ENCODE peak calls at places on chromosome 11, in ten cellular contexts. One of them, this sample, is unnamed. For H3K9me3 and H3K4me1, the result is how much of the 10 kb centered on the place peaks cover.

GRCh38 chr11:57514538-57515331 is 767 bp downstream of the SLC43A1 start:
- DNase-seq in GM23248: peak
- DNase-seq in mammary epithelial cell: no peak
- DNase-seq in neuronal stem cell: no peak
- DNase-seq in A549: no peak
- DNase-seq in HepG2: peak
- DNase-seq in H9: peak
- DNase-seq in neural progenitor cell: peak
- DNase-seq in PC-3: peak
- DNase-seq in OCI-LY7: peak
- DNase-seq in this sample: peak

GRCh38 chr11:64767344-64768299 is 7.8 kb upstream of the PYGM start:
- DNase-seq in GM23248: peak
- DNase-seq in mammary epithelial cell: no peak
- DNase-seq in neuronal stem cell: peak
- DNase-seq in A549: peak
- DNase-seq in HepG2: peak
- DNase-seq in H9: peak
- DNase-seq in neural progenitor cell: peak
- DNase-seq in PC-3: peak
- DNase-seq in OCI-LY7: peak
- DNase-seq in this sample: peak

GRCh38 chr11:97259884-97260283 is 870.1 kb downstream of the JRKL start:
- DNase-seq in GM23248: no peak
- DNase-seq in mammary epithelial cell: no peak
- DNase-seq in neuronal stem cell: no peak
- DNase-seq in A549: no peak
- DNase-seq in HepG2: no peak
- DNase-seq in H9: no peak
- DNase-seq in neural progenitor cell: no peak
- DNase-seq in PC-3: peak
- DNase-seq in OCI-LY7: no peak
- DNase-seq in this sample: no peak

GRCh38 chr11:65651589-65652510 is 10.9 kb downstream of the RELA start:
- DNase-seq in GM23248: peak
- DNase-seq in mammary epithelial cell: peak
- DNase-seq in neuronal stem cell: no peak
- DNase-seq in A549: no peak
- DNase-seq in HepG2: no peak
- DNase-seq in H9: no peak
- DNase-seq in neural progenitor cell: no peak
- DNase-seq in PC-3: peak
- DNase-seq in OCI-LY7: no peak
- DNase-seq in this sample: no peak

GRCh38 chr11:13238879-13239514 is 38.6 kb upstream of the BMAL1 start:
- DNase-seq in GM23248: peak
- DNase-seq in mammary epithelial cell: no peak
- DNase-seq in neuronal stem cell: no peak
- DNase-seq in A549: peak
- DNase-seq in HepG2: peak
- DNase-seq in H9: peak
- DNase-seq in neural progenitor cell: peak
- DNase-seq in PC-3: peak
- DNase-seq in OCI-LY7: peak
- DNase-seq in this sample: peak

GRCh38 chr11:2300290-2300935 is 1.3 kb downstream of the C11orf21 start:
- DNase-seq in GM23248: no peak
- DNase-seq in mammary epithelial cell: no peak
- DNase-seq in neuronal stem cell: no peak
- DNase-seq in A549: no peak
- DNase-seq in HepG2: no peak
- DNase-seq in H9: no peak
- DNase-seq in neural progenitor cell: no peak
- DNase-seq in PC-3: no peak
- DNase-seq in OCI-LY7: no peak
- DNase-seq in this sample: peak

GRCh38 chr11:116078101-116078561 is 573.9 kb upstream of the CADM1 start:
- DNase-seq in GM23248: no peak
- DNase-seq in mammary epithelial cell: no peak
- DNase-seq in neuronal stem cell: peak
- DNase-seq in A549: no peak
- DNase-seq in HepG2: peak
- DNase-seq in H9: peak
- DNase-seq in neural progenitor cell: peak
- DNase-seq in PC-3: no peak
- DNase-seq in OCI-LY7: peak
- DNase-seq in this sample: no peak

GRCh38 chr11:8372641-8373381 is 109.1 kb upstream of the LMO1 start:
- DNase-seq in GM23248: no peak
- DNase-seq in mammary epithelial cell: no peak
- DNase-seq in neuronal stem cell: no peak
- DNase-seq in A549: no peak
- DNase-seq in HepG2: no peak
- DNase-seq in H9: no peak
- DNase-seq in neural progenitor cell: no peak
- DNase-seq in PC-3: no peak
- DNase-seq in OCI-LY7: no peak
- DNase-seq in this sample: no peak

GRCh38 chr11:32374261-32374711 is 61.1 kb downstream of the WT1 start:
- DNase-seq in GM23248: peak
- DNase-seq in mammary epithelial cell: no peak
- DNase-seq in neuronal stem cell: peak
- DNase-seq in A549: peak
- DNase-seq in HepG2: peak
- DNase-seq in H9: peak
- DNase-seq in neural progenitor cell: peak
- DNase-seq in PC-3: peak
- DNase-seq in OCI-LY7: peak
- DNase-seq in this sample: peak

GRCh38 chr11:393219-394033 is 583 bp upstream of the PKP3 start:
- DNase-seq in GM23248: peak
- DNase-seq in mammary epithelial cell: peak
- DNase-seq in neuronal stem cell: no peak
- DNase-seq in A549: peak
- DNase-seq in HepG2: peak
- DNase-seq in H9: no peak
- DNase-seq in neural progenitor cell: no peak
- DNase-seq in PC-3: peak
- DNase-seq in OCI-LY7: no peak
- DNase-seq in this sample: no peak
- H3K4me2 ChIP-seq in GM23248: peak
- H3K4me2 ChIP-seq in mammary epithelial cell: peak
- H3K4me2 ChIP-seq in neuronal stem cell: no peak
- H3K4me2 ChIP-seq in A549: peak
- H3K4me2 ChIP-seq in HepG2: peak
- H3K4me2 ChIP-seq in H9: no peak
- H3K4me2 ChIP-seq in neural progenitor cell: peak
- H3K4me2 ChIP-seq in PC-3: peak
- H3K4me2 ChIP-seq in OCI-LY7: no peak
- H3K4me2 ChIP-seq in this sample: no peak

GRCh38 chr11:74866557-74866956 is 82.3 kb downstream of the XRRA1 start:
- DNase-seq in GM23248: no peak
- DNase-seq in mammary epithelial cell: no peak
- DNase-seq in neuronal stem cell: no peak
- DNase-seq in A549: no peak
- DNase-seq in HepG2: no peak
- DNase-seq in H9: no peak
- DNase-seq in neural progenitor cell: no peak
- DNase-seq in PC-3: no peak
- DNase-seq in OCI-LY7: peak
- DNase-seq in this sample: no peak

GRCh38 chr11:74871037-74871436 is 77.9 kb downstream of the XRRA1 start:
- DNase-seq in GM23248: no peak
- DNase-seq in mammary epithelial cell: no peak
- DNase-seq in neuronal stem cell: no peak
- DNase-seq in A549: no peak
- DNase-seq in HepG2: no peak
- DNase-seq in H9: no peak
- DNase-seq in neural progenitor cell: no peak
- DNase-seq in PC-3: no peak
- DNase-seq in OCI-LY7: peak
- DNase-seq in this sample: no peak

GRCh38 chr11:74870485-74870884 is 78.4 kb downstream of the XRRA1 start:
- DNase-seq in GM23248: peak
- DNase-seq in mammary epithelial cell: peak
- DNase-seq in neuronal stem cell: no peak
- DNase-seq in A549: peak
- DNase-seq in HepG2: peak
- DNase-seq in H9: no peak
- DNase-seq in neural progenitor cell: peak
- DNase-seq in PC-3: peak
- DNase-seq in OCI-LY7: peak
- DNase-seq in this sample: no peak
- H3K9me3 ChIP-seq in GM23248: under half
- H3K9me3 ChIP-seq in mammary epithelial cell: under half
- H3K9me3 ChIP-seq in neuronal stem cell: half or more
- H3K9me3 ChIP-seq in A549: under half
- H3K9me3 ChIP-seq in HepG2: half or more
- H3K9me3 ChIP-seq in H9: under half
- H3K9me3 ChIP-seq in neural progenitor cell: under half
- H3K9me3 ChIP-seq in PC-3: under half
- H3K9me3 ChIP-seq in OCI-LY7: under half
- H3K9me3 ChIP-seq in this sample: half or more

DNA sequence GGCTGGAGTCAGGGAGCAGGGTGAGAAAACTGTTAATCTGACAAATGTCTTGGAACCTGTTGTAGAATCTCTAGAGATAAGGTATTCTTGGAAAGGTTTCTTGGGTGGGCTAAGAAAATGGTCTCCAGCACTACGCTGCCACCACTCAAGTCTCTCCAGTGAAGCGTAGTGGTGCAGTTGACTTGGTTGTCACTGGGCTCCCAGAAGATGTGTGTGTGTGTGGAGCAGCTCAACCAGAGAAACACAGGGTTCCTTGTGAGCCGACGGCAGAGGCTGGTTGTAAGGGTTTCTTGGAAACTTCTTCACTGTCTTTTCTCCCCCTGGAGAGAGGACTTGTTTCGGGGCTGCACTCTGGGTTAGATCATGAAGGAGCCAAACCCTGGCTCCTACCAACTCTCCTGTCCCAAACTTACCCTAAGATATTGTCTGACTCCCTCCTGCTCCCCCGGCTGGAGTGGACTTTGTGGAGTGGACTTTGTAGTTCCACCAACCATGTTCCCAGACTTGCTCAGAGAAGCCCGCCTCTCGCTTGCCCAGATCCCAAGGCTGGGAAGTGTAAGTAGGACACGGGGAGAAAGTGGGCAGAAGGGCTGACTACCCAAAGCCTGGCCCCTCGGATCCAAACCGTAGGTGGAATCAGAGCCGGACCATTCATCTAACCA is 1.1 kb downstream of the CXCR5 start:
- DNase-seq in GM23248: no peak
- DNase-seq in mammary epithelial cell: no peak
- DNase-seq in neuronal stem cell: no peak
- DNase-seq in A549: no peak
- DNase-seq in HepG2: no peak
- DNase-seq in H9: no peak
- DNase-seq in neural progenitor cell: no peak
- DNase-seq in PC-3: no peak
- DNase-seq in OCI-LY7: peak
- DNase-seq in this sample: no peak
- H3K4me1 ChIP-seq in GM23248: under half
- H3K4me1 ChIP-seq in mammary epithelial cell: under half
- H3K4me1 ChIP-seq in neuronal stem cell: under half
- H3K4me1 ChIP-seq in A549: under half
- H3K4me1 ChIP-seq in HepG2: under half
- H3K4me1 ChIP-seq in H9: under half
- H3K4me1 ChIP-seq in neural progenitor cell: under half
- H3K4me1 ChIP-seq in PC-3: under half
- H3K4me1 ChIP-seq in OCI-LY7: half or more
- H3K4me1 ChIP-seq in this sample: under half

GRCh38 chr11:119448380-119448779 is 25.4 kb upstream of the THY1 start:
- DNase-seq in GM23248: no peak
- DNase-seq in mammary epithelial cell: no peak
- DNase-seq in neuronal stem cell: no peak
- DNase-seq in A549: no peak
- DNase-seq in HepG2: no peak
- DNase-seq in H9: no peak
- DNase-seq in neural progenitor cell: no peak
- DNase-seq in PC-3: no peak
- DNase-seq in OCI-LY7: no peak
- DNase-seq in this sample: no peak

GRCh38 chr11:119445850-119446249 is 22.9 kb upstream of the THY1 start:
- DNase-seq in GM23248: peak
- DNase-seq in mammary epithelial cell: no peak
- DNase-seq in neuronal stem cell: no peak
- DNase-seq in A549: no peak
- DNase-seq in HepG2: no peak
- DNase-seq in H9: no peak
- DNase-seq in neural progenitor cell: no peak
- DNase-seq in PC-3: no peak
- DNase-seq in OCI-LY7: no peak
- DNase-seq in this sample: no peak

GRCh38 chr11:119446434-119446833 is 23.5 kb upstream of the THY1 start:
- DNase-seq in GM23248: no peak
- DNase-seq in mammary epithelial cell: no peak
- DNase-seq in neuronal stem cell: no peak
- DNase-seq in A549: no peak
- DNase-seq in HepG2: no peak
- DNase-seq in H9: no peak
- DNase-seq in neural progenitor cell: no peak
- DNase-seq in PC-3: no peak
- DNase-seq in OCI-LY7: no peak
- DNase-seq in this sample: no peak

GRCh38 chr11:119447664-119448242 is 24.8 kb upstream of the THY1 start:
- DNase-seq in GM23248: no peak
- DNase-seq in mammary epithelial cell: peak
- DNase-seq in neuronal stem cell: no peak
- DNase-seq in A549: no peak
- DNase-seq in HepG2: no peak
- DNase-seq in H9: no peak
- DNase-seq in neural progenitor cell: no peak
- DNase-seq in PC-3: no peak
- DNase-seq in OCI-LY7: no peak
- DNase-seq in this sample: no peak

DNA sequence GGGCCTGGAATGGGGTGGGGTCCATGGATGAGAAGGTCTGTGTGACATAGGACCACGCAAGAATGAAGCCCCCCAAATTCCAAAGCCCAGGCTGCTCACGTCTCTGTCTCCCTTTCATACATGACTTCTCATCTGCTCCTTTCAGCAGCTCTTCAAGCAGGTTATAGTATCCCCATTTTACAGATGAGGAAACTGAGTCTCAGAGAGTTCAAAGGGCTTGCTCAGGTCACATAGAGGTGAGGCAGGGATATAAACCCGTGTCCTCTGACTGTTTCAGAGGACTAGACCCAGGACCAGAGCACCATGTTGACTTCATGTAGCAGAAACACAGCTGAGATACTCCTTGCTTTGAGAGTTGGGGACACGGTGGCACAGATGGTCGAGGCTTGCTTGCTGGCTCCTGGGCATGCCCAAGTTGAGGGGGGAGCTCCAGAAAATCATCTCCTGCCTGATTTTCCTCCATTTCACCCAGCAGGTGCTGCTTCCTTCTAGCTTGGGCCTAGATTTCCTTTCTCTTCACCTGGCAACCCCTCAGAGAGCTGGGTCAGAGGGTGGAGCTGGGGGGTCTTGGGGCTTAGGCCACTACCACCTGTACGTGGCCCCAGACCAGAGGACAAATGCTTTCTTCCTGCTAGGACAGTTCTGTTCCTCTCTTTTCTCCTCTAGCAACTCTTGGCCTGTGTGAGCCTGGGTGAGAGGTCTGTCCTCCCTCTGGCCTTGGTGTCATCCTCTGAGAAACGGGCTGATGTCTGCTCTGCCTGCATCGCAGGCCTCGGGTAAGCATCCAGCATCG is 24.1 kb upstream of the THY1 start:
- DNase-seq in GM23248: no peak
- DNase-seq in mammary epithelial cell: no peak
- DNase-seq in neuronal stem cell: no peak
- DNase-seq in A549: no peak
- DNase-seq in HepG2: no peak
- DNase-seq in H9: no peak
- DNase-seq in neural progenitor cell: no peak
- DNase-seq in PC-3: no peak
- DNase-seq in OCI-LY7: no peak
- DNase-seq in this sample: no peak
- H3K4me2 ChIP-seq in GM23248: no peak
- H3K4me2 ChIP-seq in mammary epithelial cell: no peak
- H3K4me2 ChIP-seq in neuronal stem cell: no peak
- H3K4me2 ChIP-seq in A549: no peak
- H3K4me2 ChIP-seq in HepG2: no peak
- H3K4me2 ChIP-seq in H9: no peak
- H3K4me2 ChIP-seq in neural progenitor cell: no peak
- H3K4me2 ChIP-seq in PC-3: no peak
- H3K4me2 ChIP-seq in OCI-LY7: no peak
- H3K4me2 ChIP-seq in this sample: no peak

This sample was measured in DND-41.